ENCODE peak calls at places on chromosome 18, in four cellular contexts. H, O, Q and W are unnamed samples.

GRCh38 chr18:45677408-45677807 is 46.6 kb upstream of the SLC14A1 start:
- DNase-seq in H (no peak), O (no peak), Q (no peak), W (no peak)

GRCh38 chr18:76412818-76413565 is 82.0 kb downstream of the ZNF516 start:
- DNase-seq in O (no peak), H (no peak), Q (no peak), W (no peak)

GRCh38 chr18:21740474-21740723 is 193 bp upstream of the MIB1 start:
- DNase-seq in H (no peak), O (no peak), Q (peak), W (no peak)

GRCh38 chr18:8988262-8988871 is 114.1 kb upstream of the NDUFV2 start:
- DNase-seq in Q (peak), O (peak), H (peak), W (peak)

GRCh38 chr18:61957801-61958516 is 65.2 kb upstream of the RNF152 start:
- DNase-seq in Q (no peak), H (no peak), O (no peak), W (no peak)

GRCh38 chr18:11947214-11948119 is 33.8 kb upstream of the IMPA2 start:
- DNase-seq in Q (peak), H (no peak), O (peak), W (peak)

GRCh38 chr18:63366270-63366990 is 576 bp downstream of the KDSR start:
- DNase-seq in H (peak), Q (peak), O (peak), W (peak)

GRCh38 chr18:22601481-22601880 is 183.8 kb upstream of the CTAGE1 start:
- DNase-seq in O (no peak), Q (no peak), H (no peak), W (no peak)

GRCh38 chr18:3605562-3606443 is 155.8 kb downstream of the TGIF1 start:
- DNase-seq in O (peak), Q (no peak), H (no peak), W (no peak)

GRCh38 chr18:58186258-58186948 is 142.4 kb downstream of the NEDD4L start:
- DNase-seq in H (no peak), O (peak), Q (peak), W (peak)

GRCh38 chr18:31977270-31977872 is 34.4 kb upstream of the TRAPPC8 start:
- DNase-seq in Q (no peak), H (peak), O (peak), W (no peak)

GRCh38 chr18:42412896-42413295 is 457.9 kb downstream of the PIK3C3 start:
- DNase-seq in Q (no peak), O (no peak), H (no peak), W (no peak)

GRCh38 chr18:31722369-31722957 is 38.1 kb upstream of the B4GALT6 start:
- DNase-seq in H (peak), O (peak), Q (peak), W (peak)

GRCh38 chr18:73895701-73896100 is 251.9 kb downstream of the FBXO15 start:
- DNase-seq in O (peak), H (peak), Q (peak), W (no peak)

GRCh38 chr18:61765097-61765496 is 127.7 kb downstream of the RNF152 start:
- DNase-seq in O (no peak), Q (no peak), H (no peak), W (no peak)

GRCh38 chr18:456361-456821 is 44.1 kb downstream of the COLEC12 start:
- DNase-seq in H (no peak), Q (no peak), O (no peak), W (no peak)

GRCh38 chr18:69948919-69949537 is 1.4 kb upstream of the CD226 start:
- DNase-seq in O (no peak), Q (no peak), H (no peak), W (no peak)

GRCh38 chr18:62963522-62963921 is 248.2 kb downstream of the PHLPP1 start:
- DNase-seq in O (no peak), Q (no peak), H (peak), W (no peak)

GRCh38 chr18:45895339-45895738 is 69.9 kb downstream of the SIGLEC15 start:
- DNase-seq in H (no peak), Q (no peak), O (no peak), W (no peak)

GRCh38 chr18:75161629-75162028 is 47.3 kb downstream of the PTGR3 start:
- DNase-seq in Q (peak), O (peak), H (peak), W (no peak)

GRCh38 chr18:25453556-25454269 is 101.7 kb upstream of the ZNF521 start:
- DNase-seq in Q (no peak), O (no peak), H (no peak), W (no peak)

GRCh38 chr18:55102508-55102907 is 143.2 kb upstream of the CCDC68 start:
- DNase-seq in Q (peak), H (no peak), O (no peak), W (no peak)

GRCh38 chr18:7619676-7620075 is 52.6 kb downstream of the PTPRM start:
- DNase-seq in Q (no peak), H (no peak), O (no peak), W (no peak)

GRCh38 chr18:26465431-26465830 is 82.9 kb downstream of the KCTD1 start:
- DNase-seq in Q (no peak), H (no peak), O (no peak), W (no peak)

GRCh38 chr18:76227759-76228158 is 267.3 kb downstream of the ZNF516 start:
- DNase-seq in O (no peak), H (no peak), Q (no peak), W (no peak)

GRCh38 chr18:7152485-7152884 is 34.9 kb upstream of the LAMA1 start:
- DNase-seq in Q (no peak), O (no peak), H (no peak), W (no peak)

GRCh38 chr18:2413352-2413751 is 158.0 kb downstream of the METTL4 start:
- DNase-seq in Q (no peak), O (no peak), H (no peak), W (no peak)

GRCh38 chr18:37409870-37410269 is 155.7 kb downstream of the CELF4 start:
- DNase-seq in H (peak), Q (no peak), O (no peak), W (no peak)

GRCh38 chr18:45874501-45875184 is 49.2 kb downstream of the SIGLEC15 start:
- DNase-seq in Q (no peak), O (no peak), H (no peak), W (no peak)

GRCh38 chr18:79321625-79322024 is 74.1 kb upstream of the NFATC1 start:
- DNase-seq in O (no peak), H (peak), Q (no peak), W (no peak)